ENCODE peak calls at places on chromosome 11, in nine cellular contexts. One of them, this sample, is unnamed.

GRCh38 chr11:74050465-74050864 is 41.6 kb upstream of the UCP3 start:
- DNase-seq in stomach: no peak
- DNase-seq in sigmoid colon: no peak
- DNase-seq in naive thymus-derived CD4-positive, alpha-beta T cell: no peak
- DNase-seq in astrocyte: no peak
- DNase-seq in lower leg skin: no peak
- DNase-seq in astrocyte of the spinal cord: no peak
- DNase-seq in CD8-positive, alpha-beta T cell: no peak
- DNase-seq in cardiac fibroblast: no peak
- DNase-seq in this sample: no peak

GRCh38 chr11:36465449-36466163 is 44.5 kb downstream of the TRAF6 start:
- DNase-seq in astrocyte of the spinal cord: peak
- DNase-seq in sigmoid colon: no peak
- DNase-seq in CD8-positive, alpha-beta T cell: no peak
- DNase-seq in stomach: no peak
- DNase-seq in astrocyte: peak
- DNase-seq in cardiac fibroblast: no peak
- DNase-seq in lower leg skin: no peak
- DNase-seq in naive thymus-derived CD4-positive, alpha-beta T cell: no peak
- DNase-seq in this sample: no peak

GRCh38 chr11:60840711-60841430 is 1.0 kb upstream of the CCDC86 start:
- DNase-seq in sigmoid colon: peak
- DNase-seq in cardiac fibroblast: peak
- DNase-seq in astrocyte of the spinal cord: peak
- DNase-seq in CD8-positive, alpha-beta T cell: no peak
- DNase-seq in naive thymus-derived CD4-positive, alpha-beta T cell: no peak
- DNase-seq in astrocyte: peak
- DNase-seq in lower leg skin: peak
- DNase-seq in stomach: no peak
- DNase-seq in this sample: no peak

GRCh38 chr11:68469122-68469521 is 8.6 kb downstream of the PPP6R3 start:
- DNase-seq in cardiac fibroblast: peak
- DNase-seq in lower leg skin: no peak
- DNase-seq in astrocyte: no peak
- DNase-seq in astrocyte of the spinal cord: no peak
- DNase-seq in sigmoid colon: no peak
- DNase-seq in naive thymus-derived CD4-positive, alpha-beta T cell: no peak
- DNase-seq in stomach: no peak
- DNase-seq in CD8-positive, alpha-beta T cell: no peak
- DNase-seq in this sample: no peak

GRCh38 chr11:47278058-47278457 is 8.1 kb downstream of the MADD start:
- DNase-seq in lower leg skin: no peak
- DNase-seq in cardiac fibroblast: peak
- DNase-seq in sigmoid colon: no peak
- DNase-seq in CD8-positive, alpha-beta T cell: no peak
- DNase-seq in astrocyte: no peak
- DNase-seq in stomach: no peak
- DNase-seq in naive thymus-derived CD4-positive, alpha-beta T cell: no peak
- DNase-seq in astrocyte of the spinal cord: no peak
- DNase-seq in this sample: no peak

GRCh38 chr11:29712616-29713015 is 304.2 kb downstream of the KCNA4 start:
- DNase-seq in astrocyte: no peak
- DNase-seq in sigmoid colon: no peak
- DNase-seq in naive thymus-derived CD4-positive, alpha-beta T cell: no peak
- DNase-seq in astrocyte of the spinal cord: no peak
- DNase-seq in CD8-positive, alpha-beta T cell: no peak
- DNase-seq in cardiac fibroblast: no peak
- DNase-seq in lower leg skin: no peak
- DNase-seq in stomach: no peak
- DNase-seq in this sample: no peak

GRCh38 chr11:77819921-77820564 is 479 bp downstream of the RSF1 start:
- DNase-seq in CD8-positive, alpha-beta T cell: peak
- DNase-seq in naive thymus-derived CD4-positive, alpha-beta T cell: peak
- DNase-seq in astrocyte of the spinal cord: peak
- DNase-seq in stomach: peak
- DNase-seq in lower leg skin: peak
- DNase-seq in cardiac fibroblast: peak
- DNase-seq in sigmoid colon: peak
- DNase-seq in astrocyte: peak
- DNase-seq in this sample: no peak

GRCh38 chr11:11416502-11416901 is 63.5 kb upstream of the CSNK2A3 start:
- DNase-seq in lower leg skin: no peak
- DNase-seq in naive thymus-derived CD4-positive, alpha-beta T cell: no peak
- DNase-seq in cardiac fibroblast: peak
- DNase-seq in CD8-positive, alpha-beta T cell: no peak
- DNase-seq in astrocyte: peak
- DNase-seq in sigmoid colon: no peak
- DNase-seq in stomach: no peak
- DNase-seq in astrocyte of the spinal cord: peak
- DNase-seq in this sample: peak

GRCh38 chr11:44623321-44623715 is 57.9 kb downstream of the CD82 start:
- DNase-seq in cardiac fibroblast: no peak
- DNase-seq in naive thymus-derived CD4-positive, alpha-beta T cell: peak
- DNase-seq in stomach: peak
- DNase-seq in astrocyte of the spinal cord: no peak
- DNase-seq in sigmoid colon: peak
- DNase-seq in astrocyte: no peak
- DNase-seq in lower leg skin: peak
- DNase-seq in CD8-positive, alpha-beta T cell: peak
- DNase-seq in this sample: no peak

GRCh38 chr11:15748107-15748506 is 608.2 kb downstream of the SOX6 start:
- DNase-seq in naive thymus-derived CD4-positive, alpha-beta T cell: no peak
- DNase-seq in astrocyte of the spinal cord: no peak
- DNase-seq in astrocyte: no peak
- DNase-seq in cardiac fibroblast: no peak
- DNase-seq in stomach: no peak
- DNase-seq in CD8-positive, alpha-beta T cell: no peak
- DNase-seq in sigmoid colon: no peak
- DNase-seq in lower leg skin: no peak
- DNase-seq in this sample: no peak

GRCh38 chr11:76269247-76269646 is 62.9 kb upstream of the WNT11 start:
- DNase-seq in stomach: no peak
- DNase-seq in sigmoid colon: peak
- DNase-seq in cardiac fibroblast: no peak
- DNase-seq in astrocyte: no peak
- DNase-seq in astrocyte of the spinal cord: no peak
- DNase-seq in lower leg skin: no peak
- DNase-seq in CD8-positive, alpha-beta T cell: no peak
- DNase-seq in naive thymus-derived CD4-positive, alpha-beta T cell: no peak
- DNase-seq in this sample: no peak

GRCh38 chr11:76830639-76831312 is 29.9 kb upstream of the ACER3 start:
- DNase-seq in astrocyte of the spinal cord: peak
- DNase-seq in CD8-positive, alpha-beta T cell: no peak
- DNase-seq in cardiac fibroblast: peak
- DNase-seq in astrocyte: peak
- DNase-seq in lower leg skin: no peak
- DNase-seq in sigmoid colon: no peak
- DNase-seq in naive thymus-derived CD4-positive, alpha-beta T cell: no peak
- DNase-seq in stomach: no peak
- DNase-seq in this sample: no peak

GRCh38 chr11:44851496-44851895 is 99.2 kb downstream of the TP53I11 start:
- DNase-seq in astrocyte: no peak
- DNase-seq in sigmoid colon: no peak
- DNase-seq in cardiac fibroblast: no peak
- DNase-seq in naive thymus-derived CD4-positive, alpha-beta T cell: no peak
- DNase-seq in stomach: no peak
- DNase-seq in CD8-positive, alpha-beta T cell: no peak
- DNase-seq in lower leg skin: no peak
- DNase-seq in astrocyte of the spinal cord: no peak
- DNase-seq in this sample: no peak

GRCh38 chr11:74195828-74196227 is 24.7 kb downstream of the PPME1 start:
- DNase-seq in stomach: no peak
- DNase-seq in cardiac fibroblast: no peak
- DNase-seq in CD8-positive, alpha-beta T cell: no peak
- DNase-seq in naive thymus-derived CD4-positive, alpha-beta T cell: no peak
- DNase-seq in lower leg skin: no peak
- DNase-seq in astrocyte of the spinal cord: peak
- DNase-seq in astrocyte: peak
- DNase-seq in sigmoid colon: no peak
- DNase-seq in this sample: no peak

GRCh38 chr11:134393638-134394037 is 18.4 kb downstream of the B3GAT1 start:
- DNase-seq in naive thymus-derived CD4-positive, alpha-beta T cell: no peak
- DNase-seq in lower leg skin: no peak
- DNase-seq in astrocyte: no peak
- DNase-seq in astrocyte of the spinal cord: no peak
- DNase-seq in cardiac fibroblast: no peak
- DNase-seq in stomach: peak
- DNase-seq in CD8-positive, alpha-beta T cell: no peak
- DNase-seq in sigmoid colon: no peak
- DNase-seq in this sample: no peak

GRCh38 chr11:134391170-134391569 is 20.9 kb downstream of the B3GAT1 start:
- DNase-seq in astrocyte of the spinal cord: no peak
- DNase-seq in sigmoid colon: no peak
- DNase-seq in astrocyte: no peak
- DNase-seq in cardiac fibroblast: no peak
- DNase-seq in naive thymus-derived CD4-positive, alpha-beta T cell: no peak
- DNase-seq in stomach: no peak
- DNase-seq in lower leg skin: no peak
- DNase-seq in CD8-positive, alpha-beta T cell: no peak
- DNase-seq in this sample: no peak

GRCh38 chr11:134392953-134393615 is 19.0 kb downstream of the B3GAT1 start:
- DNase-seq in sigmoid colon: no peak
- DNase-seq in CD8-positive, alpha-beta T cell: no peak
- DNase-seq in stomach: no peak
- DNase-seq in lower leg skin: no peak
- DNase-seq in astrocyte: no peak
- DNase-seq in cardiac fibroblast: no peak
- DNase-seq in naive thymus-derived CD4-positive, alpha-beta T cell: no peak
- DNase-seq in astrocyte of the spinal cord: no peak
- DNase-seq in this sample: no peak

GRCh38 chr11:134390706-134391105 is 21.3 kb downstream of the B3GAT1 start:
- DNase-seq in astrocyte: no peak
- DNase-seq in lower leg skin: no peak
- DNase-seq in CD8-positive, alpha-beta T cell: no peak
- DNase-seq in sigmoid colon: no peak
- DNase-seq in naive thymus-derived CD4-positive, alpha-beta T cell: no peak
- DNase-seq in stomach: no peak
- DNase-seq in cardiac fibroblast: no peak
- DNase-seq in astrocyte of the spinal cord: no peak
- DNase-seq in this sample: no peak

GRCh38 chr11:134391656-134392055 is 20.4 kb downstream of the B3GAT1 start:
- DNase-seq in cardiac fibroblast: no peak
- DNase-seq in astrocyte of the spinal cord: no peak
- DNase-seq in lower leg skin: no peak
- DNase-seq in astrocyte: no peak
- DNase-seq in CD8-positive, alpha-beta T cell: no peak
- DNase-seq in sigmoid colon: no peak
- DNase-seq in naive thymus-derived CD4-positive, alpha-beta T cell: no peak
- DNase-seq in stomach: no peak
- DNase-seq in this sample: no peak
- H3K4me3 ChIP-seq in cardiac fibroblast: no peak
- H3K4me3 ChIP-seq in astrocyte of the spinal cord: no peak
- H3K4me3 ChIP-seq in lower leg skin: no peak
- H3K4me3 ChIP-seq in astrocyte: no peak
- H3K4me3 ChIP-seq in CD8-positive, alpha-beta T cell: no peak
- H3K4me3 ChIP-seq in sigmoid colon: no peak
- H3K4me3 ChIP-seq in naive thymus-derived CD4-positive, alpha-beta T cell: no peak
- H3K4me3 ChIP-seq in stomach: no peak
- H3K4me3 ChIP-seq in this sample: no peak

GRCh38 chr11:20668844-20669832 is at the start of gene NELL1:
- DNase-seq in astrocyte: no peak
- DNase-seq in naive thymus-derived CD4-positive, alpha-beta T cell: no peak
- DNase-seq in stomach: no peak
- DNase-seq in cardiac fibroblast: no peak
- DNase-seq in astrocyte of the spinal cord: no peak
- DNase-seq in sigmoid colon: no peak
- DNase-seq in CD8-positive, alpha-beta T cell: no peak
- DNase-seq in lower leg skin: no peak
- DNase-seq in this sample: peak
- H3K4me3 ChIP-seq in astrocyte: no peak
- H3K4me3 ChIP-seq in naive thymus-derived CD4-positive, alpha-beta T cell: no peak
- H3K4me3 ChIP-seq in stomach: peak
- H3K4me3 ChIP-seq in cardiac fibroblast: peak
- H3K4me3 ChIP-seq in astrocyte of the spinal cord: no peak
- H3K4me3 ChIP-seq in sigmoid colon: peak
- H3K4me3 ChIP-seq in CD8-positive, alpha-beta T cell: no peak
- H3K4me3 ChIP-seq in lower leg skin: no peak
- H3K4me3 ChIP-seq in this sample: no peak

DNA sequence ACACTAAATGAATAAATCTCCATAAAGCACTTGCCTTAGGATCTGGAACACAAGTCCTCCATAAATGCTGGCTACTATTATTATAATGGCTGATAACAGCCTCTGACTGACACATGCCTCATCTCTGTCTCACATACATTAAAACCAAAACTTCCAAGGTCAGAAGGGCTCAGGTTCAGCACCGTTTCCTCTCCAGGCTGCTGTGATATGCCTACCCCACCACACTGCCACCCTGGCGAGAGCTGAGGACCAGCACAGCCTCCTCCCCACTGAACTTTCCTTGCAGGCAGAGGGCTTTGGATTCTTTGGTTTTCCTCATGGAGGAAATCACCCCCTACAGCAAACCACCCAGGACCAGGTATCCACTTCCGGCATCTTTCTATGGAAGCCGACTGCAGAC is 112.8 kb downstream of the ABTB2 start:
- DNase-seq in sigmoid colon: no peak
- DNase-seq in cardiac fibroblast: no peak
- DNase-seq in stomach: no peak
- DNase-seq in astrocyte: no peak
- DNase-seq in lower leg skin: no peak
- DNase-seq in naive thymus-derived CD4-positive, alpha-beta T cell: no peak
- DNase-seq in CD8-positive, alpha-beta T cell: no peak
- DNase-seq in astrocyte of the spinal cord: no peak
- DNase-seq in this sample: no peak
- H3K4me3 ChIP-seq in sigmoid colon: no peak
- H3K4me3 ChIP-seq in cardiac fibroblast: no peak
- H3K4me3 ChIP-seq in stomach: no peak
- H3K4me3 ChIP-seq in astrocyte: no peak
- H3K4me3 ChIP-seq in lower leg skin: no peak
- H3K4me3 ChIP-seq in naive thymus-derived CD4-positive, alpha-beta T cell: no peak
- H3K4me3 ChIP-seq in CD8-positive, alpha-beta T cell: no peak
- H3K4me3 ChIP-seq in astrocyte of the spinal cord: no peak
- H3K4me3 ChIP-seq in this sample: no peak

GRCh38 chr11:789951-790350 is at the start of gene CEND1:
- DNase-seq in lower leg skin: no peak
- DNase-seq in cardiac fibroblast: peak
- DNase-seq in astrocyte of the spinal cord: peak
- DNase-seq in naive thymus-derived CD4-positive, alpha-beta T cell: peak
- DNase-seq in CD8-positive, alpha-beta T cell: peak
- DNase-seq in stomach: no peak
- DNase-seq in sigmoid colon: no peak
- DNase-seq in astrocyte: no peak
- DNase-seq in this sample: peak

GRCh38 chr11:787084-787675 is 2.7 kb downstream of the CEND1 start:
- DNase-seq in CD8-positive, alpha-beta T cell: no peak
- DNase-seq in cardiac fibroblast: no peak
- DNase-seq in naive thymus-derived CD4-positive, alpha-beta T cell: no peak
- DNase-seq in sigmoid colon: no peak
- DNase-seq in astrocyte of the spinal cord: no peak
- DNase-seq in astrocyte: no peak
- DNase-seq in stomach: no peak
- DNase-seq in lower leg skin: no peak
- DNase-seq in this sample: no peak

GRCh38 chr11:786235-787083 is 3.4 kb downstream of the CEND1 start:
- DNase-seq in sigmoid colon: no peak
- DNase-seq in astrocyte: no peak
- DNase-seq in naive thymus-derived CD4-positive, alpha-beta T cell: no peak
- DNase-seq in cardiac fibroblast: no peak
- DNase-seq in lower leg skin: no peak
- DNase-seq in CD8-positive, alpha-beta T cell: no peak
- DNase-seq in astrocyte of the spinal cord: no peak
- DNase-seq in stomach: no peak
- DNase-seq in this sample: no peak

GRCh38 chr11:788953-789940 is 643 bp downstream of the CEND1 start:
- DNase-seq in CD8-positive, alpha-beta T cell: no peak
- DNase-seq in lower leg skin: no peak
- DNase-seq in astrocyte: no peak
- DNase-seq in cardiac fibroblast: no peak
- DNase-seq in stomach: no peak
- DNase-seq in sigmoid colon: no peak
- DNase-seq in astrocyte of the spinal cord: no peak
- DNase-seq in naive thymus-derived CD4-positive, alpha-beta T cell: no peak
- DNase-seq in this sample: no peak

GRCh38 chr11:788009-788640 is 1.8 kb downstream of the CEND1 start:
- DNase-seq in naive thymus-derived CD4-positive, alpha-beta T cell: no peak
- DNase-seq in sigmoid colon: no peak
- DNase-seq in CD8-positive, alpha-beta T cell: no peak
- DNase-seq in astrocyte: no peak
- DNase-seq in cardiac fibroblast: no peak
- DNase-seq in astrocyte of the spinal cord: no peak
- DNase-seq in lower leg skin: no peak
- DNase-seq in stomach: no peak
- DNase-seq in this sample: no peak
- H3K4me3 ChIP-seq in naive thymus-derived CD4-positive, alpha-beta T cell: no peak
- H3K4me3 ChIP-seq in sigmoid colon: no peak
- H3K4me3 ChIP-seq in CD8-positive, alpha-beta T cell: no peak
- H3K4me3 ChIP-seq in astrocyte: no peak
- H3K4me3 ChIP-seq in cardiac fibroblast: no peak
- H3K4me3 ChIP-seq in astrocyte of the spinal cord: no peak
- H3K4me3 ChIP-seq in lower leg skin: no peak
- H3K4me3 ChIP-seq in stomach: no peak
- H3K4me3 ChIP-seq in this sample: no peak

This sample was measured in GM06990.